ENCODE peak calls at places on chromosomes 12 and 14, in five cellular contexts. R, J, L, U and W are unnamed samples.

GRCh38 chr12:92546826-92547348 is 155.9 kb upstream of the PLEKHG7 start:
- DNase-seq in R (no peak), J (no peak), L (no peak), U (no peak), W (no peak)

GRCh38 chr14:105045710-105046326 is 19.4 kb downstream of the GPR132 start:
- DNase-seq in R (peak), J (peak), L (no peak), U (peak), W (no peak)

GRCh38 chr12:63919758-63920157 is 75.3 kb downstream of the SRGAP1 start:
- DNase-seq in R (no peak), J (no peak), L (no peak), U (no peak), W (no peak)

GRCh38 chr12:58067610-58068387 is 126.4 kb downstream of the ATP23 start:
- DNase-seq in R (no peak), J (no peak), L (no peak), U (no peak), W (no peak)

GRCh38 chr12:75661927-75662326 is 150.5 kb upstream of the KRR1 start:
- DNase-seq in R (no peak), J (no peak), L (no peak), U (no peak), W (no peak)

GRCh38 chr12:106950591-106950990 is 5.1 kb upstream of the TMEM263 start:
- DNase-seq in R (no peak), J (no peak), L (no peak), U (no peak), W (no peak)

GRCh38 chr12:11958216-11959091 is 112.3 kb upstream of the BCL2L14 start:
- DNase-seq in R (peak), J (no peak), L (no peak), U (no peak), W (no peak)

GRCh38 chr12:110498984-110499706 is 2.8 kb downstream of the VPS29 start:
- DNase-seq in R (peak), J (no peak), L (no peak), U (no peak), W (no peak)

GRCh38 chr12:15939111-15939510 is 28.0 kb downstream of the DERA start:
- DNase-seq in R (peak), J (no peak), L (no peak), U (no peak), W (no peak)

GRCh38 chr14:39459795-39460478 is 27.7 kb upstream of the FBXO33 start:
- DNase-seq in R (no peak), J (no peak), L (no peak), U (no peak), W (no peak)

GRCh38 chr14:70907172-70907995 is at the start of gene PCNX1:
- DNase-seq in R (peak), J (peak), L (no peak), U (peak), W (no peak)

GRCh38 chr12:112473056-112473455 is 54.3 kb downstream of the PTPN11 start:
- DNase-seq in R (no peak), J (no peak), L (no peak), U (peak), W (no peak)

GRCh38 chr12:124543052-124543590 is 24.3 kb downstream of the NCOR2 start:
- DNase-seq in R (no peak), J (no peak), L (no peak), U (no peak), W (no peak)

GRCh38 chr12:122835693-122836026 is 403 bp downstream of the HIP1R start:
- DNase-seq in R (no peak), J (no peak), L (no peak), U (peak), W (no peak)

GRCh38 chr14:53458368-53458814 is 305.3 kb upstream of the DDHD1 start:
- DNase-seq in R (peak), J (peak), L (no peak), U (no peak), W (peak)

GRCh38 chr14:79658224-79658623 is 553.1 kb downstream of the DIO2 start:
- DNase-seq in R (no peak), J (no peak), L (no peak), U (no peak), W (no peak)

GRCh38 chr12:92398565-92399309 is 253.1 kb upstream of the BTG1 start:
- DNase-seq in R (no peak), J (no peak), L (no peak), U (no peak), W (no peak)

GRCh38 chr14:36835145-36835544 is 173.5 kb downstream of the PAX9 start:
- DNase-seq in R (no peak), J (no peak), L (no peak), U (no peak), W (no peak)

GRCh38 chr12:75739916-75740315 is 228.5 kb upstream of the KRR1 start:
- DNase-seq in R (no peak), J (no peak), L (no peak), U (no peak), W (no peak)

GRCh38 chr12:6326316-6326959 is 15.4 kb downstream of the TNFRSF1A start:
- DNase-seq in R (peak), J (no peak), L (no peak), U (peak), W (no peak)

GRCh38 chr12:53937596-53938275 is 895 bp upstream of the HOXC13 start:
- DNase-seq in R (no peak), J (no peak), L (no peak), U (no peak), W (no peak)

GRCh38 chr12:40566246-40566645 is 126.0 kb upstream of the CNTN1 start:
- DNase-seq in R (no peak), J (no peak), L (no peak), U (no peak), W (no peak)

DNA sequence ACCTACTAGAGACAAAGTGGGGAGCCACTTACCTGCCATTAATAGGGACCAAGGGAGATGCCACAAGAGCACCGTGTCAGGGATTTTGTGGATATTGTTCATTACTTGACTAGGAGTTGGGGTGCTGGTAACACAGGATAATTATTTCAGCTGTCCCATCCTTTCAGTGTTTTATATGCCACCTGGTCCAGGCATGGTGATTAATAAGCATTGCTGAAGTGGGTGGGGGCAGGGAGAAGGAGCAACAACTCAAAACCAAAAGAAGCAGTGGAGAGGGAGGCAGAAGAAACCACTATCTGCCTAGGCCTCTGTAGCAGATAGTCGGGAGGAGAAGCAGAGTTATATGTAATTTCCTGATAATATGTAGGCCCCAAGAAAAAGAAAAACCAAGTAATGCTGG is 184.6 kb downstream of the NPAS3 start:
- DNase-seq in R (no peak), J (no peak), L (no peak), U (no peak), W (no peak)
- H3K27ac ChIP-seq in R (no peak), J (no peak), L (no peak), U (no peak), W (no peak)

GRCh38 chr12:66154776-66155175 is 15.0 kb downstream of the TMBIM4 start:
- DNase-seq in R (no peak), J (no peak), L (no peak), U (no peak), W (no peak)

GRCh38 chr12:66149702-66150398 is 19.3 kb upstream of the LLPH start:
- DNase-seq in R (no peak), J (no peak), L (no peak), U (no peak), W (no peak)

GRCh38 chr12:66156654-66157053 is 13.1 kb downstream of the TMBIM4 start:
- DNase-seq in R (no peak), J (no peak), L (no peak), U (no peak), W (no peak)

GRCh38 chr12:66152732-66153131 is 17.1 kb downstream of the TMBIM4 start:
- DNase-seq in R (no peak), J (no peak), L (no peak), U (no peak), W (no peak)
- TF ChIP-seq SIN3A in R (no peak), J (no peak), L (no peak), U (no peak), W (no peak)

GRCh38 chr12:94039914-94040313 is 108.5 kb upstream of the PLXNC1 start:
- DNase-seq in R (no peak), J (no peak), L (no peak), U (no peak), W (no peak)

GRCh38 chr12:94041833-94042232 is 106.5 kb upstream of the PLXNC1 start:
- DNase-seq in R (no peak), J (no peak), L (no peak), U (no peak), W (no peak)

GRCh38 chr12:94038605-94039004 is 109.8 kb upstream of the PLXNC1 start:
- DNase-seq in R (no peak), J (no peak), L (no peak), U (no peak), W (no peak)

GRCh38 chr12:94039199-94039840 is 109.1 kb upstream of the PLXNC1 start:
- DNase-seq in R (no peak), J (no peak), L (no peak), U (no peak), W (no peak)

DNA sequence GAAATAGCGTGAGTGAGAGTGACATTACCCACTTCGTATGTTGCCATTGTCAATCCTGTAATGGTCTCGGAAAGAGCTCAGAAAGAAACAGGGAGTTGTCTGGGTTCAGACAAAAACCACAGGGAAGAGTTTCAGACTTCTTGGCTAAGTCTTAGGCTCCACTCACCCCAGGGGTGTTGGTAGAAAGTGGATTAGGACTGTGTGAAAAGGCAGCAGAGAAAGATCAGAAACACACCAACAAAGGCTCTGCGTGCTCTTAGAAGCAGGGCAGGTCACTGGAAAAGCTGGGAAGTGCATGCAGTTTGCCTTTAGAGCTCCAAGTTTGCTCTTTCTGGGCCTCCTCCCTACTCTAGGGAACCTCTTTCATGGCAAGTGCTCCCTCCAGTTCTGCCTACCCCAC is 106.1 kb upstream of the PLXNC1 start:
- DNase-seq in R (no peak), J (no peak), L (no peak), U (no peak), W (no peak)
- H3K27ac ChIP-seq in R (no peak), J (no peak), L (no peak), U (no peak), W (no peak)

GRCh38 chr12:47802312-47802711 is 17.4 kb downstream of the HDAC7 start:
- DNase-seq in R (no peak), J (no peak), L (no peak), U (no peak), W (no peak)
- TF ChIP-seq SIN3A in R (no peak), J (no peak), L (no peak), U (no peak), W (no peak)

DNA sequence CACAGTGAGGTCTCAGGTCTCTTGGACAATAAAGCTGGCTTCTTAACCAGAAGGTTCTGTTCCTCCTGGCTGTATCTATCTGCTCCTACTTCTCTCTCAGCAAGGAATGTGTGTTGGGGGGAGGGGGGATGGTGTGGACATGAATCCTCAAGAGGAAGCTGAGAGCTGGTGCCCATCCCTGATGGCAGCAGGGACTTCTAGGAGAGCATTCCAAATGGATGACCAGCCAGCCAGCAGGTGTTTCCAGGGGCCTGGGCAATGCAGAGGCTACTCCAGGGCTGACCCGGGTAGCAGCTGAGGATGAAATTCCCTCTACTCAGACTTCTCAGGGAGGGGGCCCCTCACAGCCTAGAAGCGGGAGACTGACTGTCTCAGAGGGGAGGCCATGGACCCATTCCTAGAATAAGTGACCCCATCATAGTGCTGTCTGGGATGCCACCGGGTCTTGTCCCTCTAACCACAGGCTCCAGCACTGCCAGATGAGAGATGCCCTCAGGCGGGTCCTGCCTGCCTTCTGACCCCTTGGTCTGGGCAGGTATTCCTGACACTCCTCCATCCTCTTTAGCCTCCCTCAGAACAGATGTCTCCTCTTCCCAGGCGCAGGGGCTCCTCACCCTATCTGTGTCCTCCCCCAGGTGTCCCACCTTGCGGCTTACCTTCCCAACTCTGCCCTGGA is 1.2 kb downstream of the RAB15 start:
- DNase-seq in R (no peak), J (no peak), L (no peak), U (no peak), W (no peak)
- H3K27ac ChIP-seq in R (no peak), J (no peak), L (no peak), U (no peak), W (no peak)